ENCODE peak calls at places on chromosomes 16 and 17, in five cellular contexts. B is transverse colon, U is sigmoid colon, T is SK-N-SH, K is stomach. F is an unnamed sample.
A peak's percentile ranks its signal among the peaks of the same experiment; 100 is the strongest.

GRCh38 chr17:75288784-75289121 is 480 bp downstream of the SLC25A19 start:
- DNase-seq in B (peak; percentile 67), U (no peak), T (no peak), K (peak; percentile 46), F (no peak)

GRCh38 chr16:85061566-85061965 is 34.0 kb downstream of the KIAA0513 start:
- DNase-seq in B (peak; percentile 40), U (peak; percentile 78), T (no peak), K (peak; percentile 40), F (no peak)

GRCh38 chr16:679808-680624 is at the start of gene STUB1:
- DNase-seq in B (peak; percentile 92), U (peak; percentile 95), T (peak; percentile 96), K (peak; percentile 89), F (peak; percentile 94)

GRCh38 chr16:54928421-54929089 is 2.1 kb upstream of the IRX5 start:
- DNase-seq in B (no peak), U (no peak), T (peak; percentile 80), K (peak; percentile 77), F (no peak)

GRCh38 chr16:89040861-89041570 is 52.6 kb upstream of the ACSF3 start:
- DNase-seq in B (no peak), U (no peak), T (no peak), K (no peak), F (no peak)

GRCh38 chr17:73696251-73696650 is 52.0 kb upstream of the SDK2 start:
- DNase-seq in B (no peak), U (no peak), T (no peak), K (no peak), F (no peak)

GRCh38 chr16:693766-694165 is 3.6 kb upstream of the WDR24 start:
- DNase-seq in B (no peak), U (no peak), T (no peak), K (no peak), F (no peak)

GRCh38 chr16:10944249-10945064 is at the start of gene CLEC16A:
- DNase-seq in B (peak; percentile 98), U (peak; percentile 99), T (peak; percentile 95), K (peak; percentile 98), F (peak; percentile 98)

GRCh38 chr16:11245988-11246387 is 10.0 kb downstream of the SOCS1 start:
- DNase-seq in B (no peak), U (no peak), T (no peak), K (no peak), F (no peak)

GRCh38 chr16:80105160-80105559 is 435.6 kb upstream of the DYNLRB2 start:
- DNase-seq in B (no peak), U (no peak), T (no peak), K (no peak), F (no peak)

GRCh38 chr16:19810817-19811731 is 73.6 kb downstream of the GPRC5B start:
- DNase-seq in B (no peak), U (peak; percentile 37), T (no peak), K (no peak), F (no peak)
- TF ChIP-seq EP300 in B (no peak), U (no peak), T (no peak), K (no peak), F (no peak)

GRCh38 chr17:47718634-47719405 is 14.2 kb upstream of the TBX21 start:
- DNase-seq in B (no peak), U (no peak), T (no peak), K (no peak), F (no peak)
- H3K27me3 ChIP-seq in B (peaks cover 53% of the 10 kb centered on the region), U (peaks cover 48% of the 10 kb centered on the region), T (peaks cover 78% of the 10 kb centered on the region), K (peaks cover 38% of the 10 kb centered on the region), F (no peaks in the 10 kb centered on the region)

GRCh38 chr17:39621523-39622379 is 5.0 kb upstream of the PPP1R1B start:
- DNase-seq in B (peak; percentile 90), U (peak; percentile 93), T (peak; percentile 88), K (peak; percentile 92), F (peak; percentile 93)

GRCh38 chr17:39624313-39624712 is 2.4 kb upstream of the PPP1R1B start:
- DNase-seq in B (no peak), U (no peak), T (no peak), K (no peak), F (no peak)

GRCh38 chr17:39623356-39623950 is 3.3 kb upstream of the PPP1R1B start:
- DNase-seq in B (peak; percentile 94), U (peak; percentile 91), T (peak; percentile 89), K (peak; percentile 93), F (peak; percentile 55)

GRCh38 chr17:39619786-39620101 is 7.0 kb upstream of the PPP1R1B start:
- DNase-seq in B (no peak), U (no peak), T (no peak), K (no peak), F (no peak)

GRCh38 chr17:39622380-39623006 is 4.3 kb upstream of the PPP1R1B start:
- DNase-seq in B (no peak), U (no peak), T (no peak), K (no peak), F (no peak)
- H3K4me3 ChIP-seq in B (no peak overlapping the region), U (no peak overlapping the region), T (peak overlapping the region; percentile 51), K (no peak overlapping the region), F (no peak overlapping the region)

GRCh38 chr16:59259964-59260348 is 525.8 kb upstream of the GOT2 start:
- DNase-seq in B (no peak), U (no peak), T (no peak), K (no peak), F (no peak)

GRCh38 chr16:59259074-59259963 is 525.2 kb upstream of the GOT2 start:
- DNase-seq in B (no peak), U (no peak), T (no peak), K (no peak), F (no peak)

GRCh38 chr16:59260892-59261291 is 526.8 kb upstream of the GOT2 start:
- DNase-seq in B (no peak), U (no peak), T (no peak), K (no peak), F (no peak)

GRCh38 chr16:59263980-59264379 is 529.9 kb upstream of the GOT2 start:
- DNase-seq in B (no peak), U (no peak), T (no peak), K (no peak), F (no peak)
- TF ChIP-seq EP300 in B (no peak), U (no peak), T (no peak), K (no peak), F (no peak)

DNA sequence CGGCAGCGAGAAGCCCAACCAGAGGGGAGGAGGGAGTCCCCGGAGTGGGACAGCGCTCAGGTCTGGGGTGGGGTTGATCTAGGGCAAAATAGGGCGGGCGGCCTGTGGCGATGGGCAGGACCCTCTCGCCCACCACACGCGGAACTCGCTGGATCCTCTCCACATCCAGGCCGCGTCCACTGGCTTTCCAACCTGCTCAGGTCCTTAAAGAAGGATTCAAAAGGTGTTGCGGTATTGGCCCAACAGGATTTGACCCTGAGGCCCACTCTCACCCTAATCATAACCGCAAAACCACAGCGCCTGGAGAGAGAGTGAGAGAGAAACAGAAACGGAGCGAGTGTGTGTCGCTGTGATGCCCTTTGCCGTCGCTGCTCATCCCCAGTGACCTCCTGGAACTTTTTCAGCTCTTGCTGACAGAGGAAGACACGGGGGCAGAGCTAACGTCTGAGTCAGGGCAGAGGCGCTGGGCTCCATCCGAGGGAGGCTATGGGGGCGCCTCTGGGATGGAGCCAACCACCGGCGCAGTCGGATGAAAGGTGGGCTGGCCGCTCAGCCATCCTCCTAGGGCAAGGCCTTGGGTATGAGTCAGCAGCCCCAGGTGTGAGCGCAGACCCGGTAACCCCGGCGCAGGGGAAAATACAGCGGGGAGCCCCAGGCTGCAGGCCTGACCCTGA is 16.7 kb upstream of the OR1F1 start:
- DNase-seq in B (no peak), U (peak; percentile 52), T (peak; percentile 50), K (no peak), F (no peak)
- H3K27me3 ChIP-seq in B (peaks cover 88% of the 10 kb centered on the region), U (peaks cover 72% of the 10 kb centered on the region), T (peaks cover 78% of the 10 kb centered on the region), K (peaks cover 80% of the 10 kb centered on the region), F (peaks cover 12% of the 10 kb centered on the region)

F was measured in ovary.